ENCODE peak calls at places on chromosomes 16 and 17, in four cellular contexts. C is heart right ventricle, T is dorsolateral prefrontal cortex, B is HFFc6. F is an unnamed sample.

GRCh38 chr16:456891-457483 is 31.5 kb downstream of the RAB11FIP3 start:
- DNase-seq in C (no peak), T (no peak), B (peak), F (no peak)

GRCh38 chr17:56985371-56986162 is 7.6 kb downstream of the SCPEP1 start:
- DNase-seq in C (no peak), T (no peak), B (no peak), F (no peak)

GRCh38 chr17:75240394-75241142 is 20.8 kb downstream of the GGA3 start:
- DNase-seq in C (no peak), T (peak), B (no peak), F (peak)

GRCh38 chr16:46859719-46860152 is 24.4 kb upstream of the GPT2 start:
- DNase-seq in C (no peak), T (no peak), B (peak), F (peak)

GRCh38 chr16:48434653-48435318 is 49.6 kb upstream of the SIAH1 start:
- DNase-seq in C (no peak), T (no peak), B (no peak), F (no peak)

GRCh38 chr16:73549960-73550359 is 502.0 kb upstream of the ZFHX3 start:
- DNase-seq in C (no peak), T (no peak), B (no peak), F (no peak)

GRCh38 chr17:57750109-57750845 is 5.2 kb upstream of the CCDC182 start:
- DNase-seq in C (no peak), T (no peak), B (no peak), F (no peak)

GRCh38 chr16:79294568-79294967 is 306.0 kb downstream of the MAF start:
- DNase-seq in C (no peak), T (no peak), B (no peak), F (no peak)

GRCh38 chr16:63617047-63617989 is 1504.5 kb downstream of the CDH11 start:
- DNase-seq in C (peak), T (no peak), B (no peak), F (no peak)

GRCh38 chr17:59067340-59067739 is 39.3 kb downstream of the TRIM37 start:
- DNase-seq in C (no peak), T (no peak), B (no peak), F (no peak)

GRCh38 chr16:85061566-85061965 is 34.0 kb downstream of the KIAA0513 start:
- DNase-seq in C (peak), T (no peak), B (no peak), F (no peak)

GRCh38 chr17:6232768-6233130 is 162.6 kb downstream of the WSCD1 start:
- DNase-seq in C (no peak), T (no peak), B (no peak), F (no peak)

GRCh38 chr16:64590516-64590915 is 531.3 kb downstream of the CDH11 start:
- DNase-seq in C (no peak), T (no peak), B (peak), F (no peak)

GRCh38 chr16:52316241-52316640 is 230.7 kb downstream of the TOX3 start:
- DNase-seq in C (no peak), T (no peak), B (no peak), F (no peak)

GRCh38 chr16:20300312-20301097 is 26.8 kb downstream of the GP2 start:
- DNase-seq in C (peak), T (peak), B (peak), F (peak)

GRCh38 chr17:74842599-74843351 is 16.9 kb downstream of the GRIN2C start:
- DNase-seq in C (peak), T (peak), B (peak), F (peak)

GRCh38 chr17:75864448-75864871 is 9.3 kb upstream of the WBP2 start:
- DNase-seq in C (peak), T (no peak), B (peak), F (no peak)

GRCh38 chr17:76397687-76398522 is 13.5 kb downstream of the SPHK1 start:
- DNase-seq in C (peak), T (peak), B (peak), F (peak)

GRCh38 chr17:3799181-3799627 is 1.8 kb downstream of the ITGAE start:
- DNase-seq in C (no peak), T (no peak), B (no peak), F (no peak)

GRCh38 chr17:32497431-32498205 is 10.8 kb downstream of the CDK5R1 start:
- DNase-seq in C (no peak), T (no peak), B (peak), F (no peak)

GRCh38 chr17:7922499-7923289 is 6.6 kb upstream of the RNF227 start:
- DNase-seq in C (peak), T (peak), B (peak), F (peak)

GRCh38 chr16:85462405-85463227 is 150.5 kb upstream of the GSE1 start:
- DNase-seq in C (peak), T (no peak), B (no peak), F (no peak)

GRCh38 chr16:17257426-17257825 is 213.3 kb downstream of the XYLT1 start:
- DNase-seq in C (no peak), T (no peak), B (no peak), F (no peak)

GRCh38 chr17:48609754-48610281 is 999 bp downstream of the HOXB7 start:
- DNase-seq in C (no peak), T (no peak), B (no peak), F (no peak)

GRCh38 chr16:4414187-4414909 is 2.0 kb downstream of the CORO7 start:
- DNase-seq in C (no peak), T (no peak), B (no peak), F (no peak)

GRCh38 chr16:19936431-19936830 is 51.8 kb upstream of the GPRC5B start:
- DNase-seq in C (no peak), T (no peak), B (no peak), F (no peak)

GRCh38 chr17:37710344-37710886 is 34.4 kb downstream of the HNF1B start:
- DNase-seq in C (no peak), T (no peak), B (no peak), F (peak)
- TF ChIP-seq CTCF in C (no peak), T (no peak), B (no peak), F (peak)

DNA sequence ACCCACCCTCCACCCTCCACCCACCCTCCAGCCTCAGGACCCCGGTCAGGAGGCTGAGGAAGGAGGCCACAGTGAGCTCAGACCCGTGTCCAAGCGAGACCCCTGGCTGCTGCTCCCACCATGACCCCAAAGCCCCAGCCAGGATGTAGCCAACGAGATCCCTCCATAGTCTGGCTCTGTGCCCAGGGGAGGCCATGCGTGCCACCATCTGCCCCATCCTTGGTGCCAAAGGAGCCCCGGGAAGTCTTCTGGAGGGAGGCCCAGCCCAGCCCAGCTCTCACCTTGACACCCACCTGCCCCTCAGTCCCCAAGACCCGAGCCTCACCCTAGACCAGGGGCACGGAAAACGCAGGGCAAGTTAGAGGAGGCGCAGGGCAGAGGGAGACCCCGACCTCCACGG is 34.2 kb downstream of the PIEZO1 start:
- DNase-seq in C (no peak), T (no peak), B (no peak), F (no peak)
- TF ChIP-seq CTCF in C (no peak), T (no peak), B (no peak), F (no peak)

GRCh38 chr17:38925263-38925995 is at the start of gene LASP1NB:
- DNase-seq in C (peak), T (peak), B (no peak), F (peak)

GRCh38 chr17:38919316-38920078 is 5.9 kb upstream of the LASP1NB start:
- DNase-seq in C (no peak), T (peak), B (no peak), F (no peak)

GRCh38 chr17:38920374-38921291 is 4.8 kb upstream of the LASP1NB start:
- DNase-seq in C (no peak), T (peak), B (no peak), F (no peak)

GRCh38 chr17:38921756-38922411 is 3.5 kb upstream of the LASP1NB start:
- DNase-seq in C (no peak), T (peak), B (no peak), F (peak)

GRCh38 chr17:38922538-38923291 is 2.7 kb upstream of the LASP1NB start:
- DNase-seq in C (peak), T (peak), B (peak), F (peak)
- TF ChIP-seq CTCF in C (no peak), T (no peak), B (peak), F (no peak)

GRCh38 chr16:83888672-83889044 is 10.3 kb upstream of the MLYCD start:
- DNase-seq in C (no peak), T (no peak), B (no peak), F (no peak)

GRCh38 chr16:83886199-83886971 is 12.5 kb upstream of the MLYCD start:
- DNase-seq in C (no peak), T (no peak), B (no peak), F (no peak)

GRCh38 chr16:83890359-83890758 is 8.6 kb upstream of the MLYCD start:
- DNase-seq in C (no peak), T (no peak), B (no peak), F (no peak)

GRCh38 chr16:83887564-83887963 is 11.4 kb upstream of the MLYCD start:
- DNase-seq in C (no peak), T (no peak), B (no peak), F (no peak)

GRCh38 chr16:83887088-83887487 is 11.8 kb upstream of the MLYCD start:
- DNase-seq in C (no peak), T (no peak), B (peak), F (no peak)
- TF ChIP-seq CTCF in C (no peak), T (peak), B (peak), F (no peak)